ENCODE peak calls at places on chromosomes 2 and 18, in ten cellular contexts. One of them, this sample, is unnamed.
A peak's percentile ranks its signal among the peaks of the same experiment; 100 is the strongest.

GRCh38 chr18:48409591-48410094 is 460 bp upstream of the ZBTB7C start:
- DNase-seq in hepatocyte: peak; percentile 40
- DNase-seq in right cardiac atrium: peak; percentile 55
- DNase-seq in cardiac fibroblast: peak; percentile 8
- DNase-seq in Jurkat, Clone E6-1: no peak
- DNase-seq in left lung: peak; percentile 83
- DNase-seq in upper lobe of left lung: peak; percentile 52
- DNase-seq in transverse colon: no peak
- DNase-seq in tibial artery: peak; percentile 82
- DNase-seq in DND-41: no peak
- DNase-seq in this sample: no peak

GRCh38 chr2:229111744-229112143 is 159.3 kb downstream of the PID1 start:
- DNase-seq in hepatocyte: no peak
- DNase-seq in right cardiac atrium: no peak
- DNase-seq in cardiac fibroblast: no peak
- DNase-seq in Jurkat, Clone E6-1: no peak
- DNase-seq in left lung: no peak
- DNase-seq in upper lobe of left lung: no peak
- DNase-seq in transverse colon: no peak
- DNase-seq in tibial artery: no peak
- DNase-seq in DND-41: no peak
- DNase-seq in this sample: no peak

GRCh38 chr2:16727256-16727655 is 61.6 kb upstream of the CYRIA start:
- DNase-seq in hepatocyte: no peak
- DNase-seq in right cardiac atrium: no peak
- DNase-seq in cardiac fibroblast: peak; percentile 54
- DNase-seq in Jurkat, Clone E6-1: no peak
- DNase-seq in left lung: no peak
- DNase-seq in upper lobe of left lung: no peak
- DNase-seq in transverse colon: no peak
- DNase-seq in tibial artery: peak; percentile 66
- DNase-seq in DND-41: no peak
- DNase-seq in this sample: no peak

GRCh38 chr2:45439788-45440773 is 171.0 kb downstream of the SRBD1 start:
- DNase-seq in hepatocyte: no peak
- DNase-seq in right cardiac atrium: no peak
- DNase-seq in cardiac fibroblast: peak; percentile 36
- DNase-seq in Jurkat, Clone E6-1: no peak
- DNase-seq in left lung: no peak
- DNase-seq in upper lobe of left lung: no peak
- DNase-seq in transverse colon: no peak
- DNase-seq in tibial artery: no peak
- DNase-seq in DND-41: no peak
- DNase-seq in this sample: peak; percentile 53

GRCh38 chr2:141392517-141393213 is 738.2 kb downstream of the LRP1B start:
- DNase-seq in hepatocyte: peak; percentile 25
- DNase-seq in right cardiac atrium: no peak
- DNase-seq in cardiac fibroblast: peak; percentile 87
- DNase-seq in Jurkat, Clone E6-1: no peak
- DNase-seq in left lung: no peak
- DNase-seq in upper lobe of left lung: no peak
- DNase-seq in transverse colon: no peak
- DNase-seq in tibial artery: no peak
- DNase-seq in DND-41: no peak
- DNase-seq in this sample: peak; percentile 48

GRCh38 chr2:121075006-121075545 is 209.9 kb downstream of the TFCP2L1 start:
- DNase-seq in hepatocyte: peak; percentile 64
- DNase-seq in right cardiac atrium: peak; percentile 39
- DNase-seq in cardiac fibroblast: peak; percentile 89
- DNase-seq in Jurkat, Clone E6-1: peak; percentile 79
- DNase-seq in left lung: peak; percentile 55
- DNase-seq in upper lobe of left lung: no peak
- DNase-seq in transverse colon: peak; percentile 18
- DNase-seq in tibial artery: no peak
- DNase-seq in DND-41: peak; percentile 68
- DNase-seq in this sample: peak; percentile 85

GRCh38 chr2:38095655-38095995 is 19.7 kb upstream of the CYP1B1 start:
- DNase-seq in hepatocyte: no peak
- DNase-seq in right cardiac atrium: no peak
- DNase-seq in cardiac fibroblast: no peak
- DNase-seq in Jurkat, Clone E6-1: no peak
- DNase-seq in left lung: no peak
- DNase-seq in upper lobe of left lung: no peak
- DNase-seq in transverse colon: no peak
- DNase-seq in tibial artery: no peak
- DNase-seq in DND-41: no peak
- DNase-seq in this sample: no peak

GRCh38 chr18:6807504-6808257 is 78.2 kb downstream of the ARHGAP28 start:
- DNase-seq in hepatocyte: no peak
- DNase-seq in right cardiac atrium: no peak
- DNase-seq in cardiac fibroblast: no peak
- DNase-seq in Jurkat, Clone E6-1: no peak
- DNase-seq in left lung: no peak
- DNase-seq in upper lobe of left lung: no peak
- DNase-seq in transverse colon: no peak
- DNase-seq in tibial artery: no peak
- DNase-seq in DND-41: no peak
- DNase-seq in this sample: no peak

GRCh38 chr18:23487738-23488625 is 15.3 kb upstream of the RMC1 start:
- DNase-seq in hepatocyte: peak; percentile 32
- DNase-seq in right cardiac atrium: peak; percentile 24
- DNase-seq in cardiac fibroblast: peak; percentile 26
- DNase-seq in Jurkat, Clone E6-1: no peak
- DNase-seq in left lung: peak; percentile 81
- DNase-seq in upper lobe of left lung: peak; percentile 69
- DNase-seq in transverse colon: peak; percentile 23
- DNase-seq in tibial artery: peak; percentile 74
- DNase-seq in DND-41: no peak
- DNase-seq in this sample: no peak

GRCh38 chr2:219272351-219272750 is 6.8 kb upstream of the DNAJB2 start:
- DNase-seq in hepatocyte: no peak
- DNase-seq in right cardiac atrium: no peak
- DNase-seq in cardiac fibroblast: no peak
- DNase-seq in Jurkat, Clone E6-1: no peak
- DNase-seq in left lung: no peak
- DNase-seq in upper lobe of left lung: no peak
- DNase-seq in transverse colon: no peak
- DNase-seq in tibial artery: no peak
- DNase-seq in DND-41: no peak
- DNase-seq in this sample: no peak

GRCh38 chr2:219272995-219273394 is 6.2 kb upstream of the DNAJB2 start:
- DNase-seq in hepatocyte: no peak
- DNase-seq in right cardiac atrium: no peak
- DNase-seq in cardiac fibroblast: no peak
- DNase-seq in Jurkat, Clone E6-1: no peak
- DNase-seq in left lung: no peak
- DNase-seq in upper lobe of left lung: no peak
- DNase-seq in transverse colon: no peak
- DNase-seq in tibial artery: no peak
- DNase-seq in DND-41: no peak
- DNase-seq in this sample: no peak

GRCh38 chr2:219271021-219271420 is 8.1 kb upstream of the DNAJB2 start:
- DNase-seq in hepatocyte: no peak
- DNase-seq in right cardiac atrium: no peak
- DNase-seq in cardiac fibroblast: no peak
- DNase-seq in Jurkat, Clone E6-1: no peak
- DNase-seq in left lung: no peak
- DNase-seq in upper lobe of left lung: no peak
- DNase-seq in transverse colon: no peak
- DNase-seq in tibial artery: no peak
- DNase-seq in DND-41: no peak
- DNase-seq in this sample: no peak

GRCh38 chr2:219274392-219274921 is 4.7 kb upstream of the DNAJB2 start:
- DNase-seq in hepatocyte: peak; percentile 77
- DNase-seq in right cardiac atrium: no peak
- DNase-seq in cardiac fibroblast: peak; percentile 70
- DNase-seq in Jurkat, Clone E6-1: no peak
- DNase-seq in left lung: no peak
- DNase-seq in upper lobe of left lung: peak; percentile 46
- DNase-seq in transverse colon: no peak
- DNase-seq in tibial artery: no peak
- DNase-seq in DND-41: no peak
- DNase-seq in this sample: peak; percentile 87

GRCh38 chr2:219273887-219274391 is 5.2 kb upstream of the DNAJB2 start:
- DNase-seq in hepatocyte: no peak
- DNase-seq in right cardiac atrium: no peak
- DNase-seq in cardiac fibroblast: no peak
- DNase-seq in Jurkat, Clone E6-1: no peak
- DNase-seq in left lung: no peak
- DNase-seq in upper lobe of left lung: no peak
- DNase-seq in transverse colon: no peak
- DNase-seq in tibial artery: no peak
- DNase-seq in DND-41: no peak
- DNase-seq in this sample: no peak
- H3K4me3 ChIP-seq in hepatocyte: no peak overlapping the region
- H3K4me3 ChIP-seq in right cardiac atrium: no peak overlapping the region
- H3K4me3 ChIP-seq in cardiac fibroblast: no peak overlapping the region
- H3K4me3 ChIP-seq in Jurkat, Clone E6-1: no peak overlapping the region
- H3K4me3 ChIP-seq in left lung: no peak overlapping the region
- H3K4me3 ChIP-seq in upper lobe of left lung: no peak overlapping the region
- H3K4me3 ChIP-seq in transverse colon: no peak overlapping the region
- H3K4me3 ChIP-seq in tibial artery: no peak overlapping the region
- H3K4me3 ChIP-seq in DND-41: no peak overlapping the region
- H3K4me3 ChIP-seq in this sample: no peak overlapping the region

GRCh38 chr2:69933839-69934613 is 19.1 kb downstream of the MXD1 start:
- DNase-seq in hepatocyte: peak; percentile 78
- DNase-seq in right cardiac atrium: peak; percentile 58
- DNase-seq in cardiac fibroblast: peak; percentile 90
- DNase-seq in Jurkat, Clone E6-1: no peak
- DNase-seq in left lung: no peak
- DNase-seq in upper lobe of left lung: peak; percentile 65
- DNase-seq in transverse colon: no peak
- DNase-seq in tibial artery: no peak
- DNase-seq in DND-41: no peak
- DNase-seq in this sample: peak; percentile 80

GRCh38 chr2:69931832-69932595 is 17.1 kb downstream of the MXD1 start:
- DNase-seq in hepatocyte: no peak
- DNase-seq in right cardiac atrium: no peak
- DNase-seq in cardiac fibroblast: no peak
- DNase-seq in Jurkat, Clone E6-1: no peak
- DNase-seq in left lung: no peak
- DNase-seq in upper lobe of left lung: no peak
- DNase-seq in transverse colon: no peak
- DNase-seq in tibial artery: no peak
- DNase-seq in DND-41: no peak
- DNase-seq in this sample: no peak

GRCh38 chr2:69932596-69932922 is 17.6 kb downstream of the MXD1 start:
- DNase-seq in hepatocyte: no peak
- DNase-seq in right cardiac atrium: no peak
- DNase-seq in cardiac fibroblast: no peak
- DNase-seq in Jurkat, Clone E6-1: no peak
- DNase-seq in left lung: no peak
- DNase-seq in upper lobe of left lung: no peak
- DNase-seq in transverse colon: no peak
- DNase-seq in tibial artery: no peak
- DNase-seq in DND-41: no peak
- DNase-seq in this sample: no peak

GRCh38 chr2:69934614-69934908 is 19.7 kb downstream of the MXD1 start:
- DNase-seq in hepatocyte: no peak
- DNase-seq in right cardiac atrium: no peak
- DNase-seq in cardiac fibroblast: no peak
- DNase-seq in Jurkat, Clone E6-1: no peak
- DNase-seq in left lung: no peak
- DNase-seq in upper lobe of left lung: no peak
- DNase-seq in transverse colon: no peak
- DNase-seq in tibial artery: no peak
- DNase-seq in DND-41: no peak
- DNase-seq in this sample: no peak

GRCh38 chr2:69933254-69933828 is 18.4 kb downstream of the MXD1 start:
- DNase-seq in hepatocyte: no peak
- DNase-seq in right cardiac atrium: no peak
- DNase-seq in cardiac fibroblast: peak; percentile 24
- DNase-seq in Jurkat, Clone E6-1: no peak
- DNase-seq in left lung: no peak
- DNase-seq in upper lobe of left lung: peak; percentile 68
- DNase-seq in transverse colon: no peak
- DNase-seq in tibial artery: no peak
- DNase-seq in DND-41: no peak
- DNase-seq in this sample: no peak
- H3K4me3 ChIP-seq in hepatocyte: no peak overlapping the region
- H3K4me3 ChIP-seq in right cardiac atrium: no peak overlapping the region
- H3K4me3 ChIP-seq in cardiac fibroblast: no peak overlapping the region
- H3K4me3 ChIP-seq in Jurkat, Clone E6-1: no peak overlapping the region
- H3K4me3 ChIP-seq in left lung: no peak overlapping the region
- H3K4me3 ChIP-seq in upper lobe of left lung: no peak overlapping the region
- H3K4me3 ChIP-seq in transverse colon: no peak overlapping the region
- H3K4me3 ChIP-seq in tibial artery: no peak overlapping the region
- H3K4me3 ChIP-seq in DND-41: no peak overlapping the region
- H3K4me3 ChIP-seq in this sample: no peak overlapping the region

GRCh38 chr2:33476793-33477190 is 343 bp downstream of the RASGRP3 start:
- DNase-seq in hepatocyte: no peak
- DNase-seq in right cardiac atrium: no peak
- DNase-seq in cardiac fibroblast: no peak
- DNase-seq in Jurkat, Clone E6-1: no peak
- DNase-seq in left lung: no peak
- DNase-seq in upper lobe of left lung: no peak
- DNase-seq in transverse colon: no peak
- DNase-seq in tibial artery: no peak
- DNase-seq in DND-41: no peak
- DNase-seq in this sample: no peak
- H3K4me3 ChIP-seq in hepatocyte: peak overlapping the region; percentile 3
- H3K4me3 ChIP-seq in right cardiac atrium: peak overlapping the region; percentile 70
- H3K4me3 ChIP-seq in cardiac fibroblast: peak overlapping the region; percentile 53
- H3K4me3 ChIP-seq in Jurkat, Clone E6-1: peak overlapping the region; percentile 62
- H3K4me3 ChIP-seq in left lung: no peak overlapping the region
- H3K4me3 ChIP-seq in upper lobe of left lung: peak overlapping the region; percentile 60
- H3K4me3 ChIP-seq in transverse colon: peak overlapping the region; percentile 46
- H3K4me3 ChIP-seq in tibial artery: peak overlapping the region; percentile 60
- H3K4me3 ChIP-seq in DND-41: peak overlapping the region; percentile 34
- H3K4me3 ChIP-seq in this sample: peak overlapping the region; percentile 79

GRCh38 chr2:36358317-36358659 is 2.7 kb downstream of the CRIM1 start:
- DNase-seq in hepatocyte: no peak
- DNase-seq in right cardiac atrium: no peak
- DNase-seq in cardiac fibroblast: peak; percentile 79
- DNase-seq in Jurkat, Clone E6-1: no peak
- DNase-seq in left lung: no peak
- DNase-seq in upper lobe of left lung: no peak
- DNase-seq in transverse colon: no peak
- DNase-seq in tibial artery: no peak
- DNase-seq in DND-41: no peak
- DNase-seq in this sample: peak; percentile 89

GRCh38 chr2:36360063-36360462 is 4.5 kb downstream of the CRIM1 start:
- DNase-seq in hepatocyte: no peak
- DNase-seq in right cardiac atrium: no peak
- DNase-seq in cardiac fibroblast: no peak
- DNase-seq in Jurkat, Clone E6-1: no peak
- DNase-seq in left lung: no peak
- DNase-seq in upper lobe of left lung: no peak
- DNase-seq in transverse colon: no peak
- DNase-seq in tibial artery: no peak
- DNase-seq in DND-41: no peak
- DNase-seq in this sample: no peak

GRCh38 chr2:36360834-36361233 is 5.3 kb downstream of the CRIM1 start:
- DNase-seq in hepatocyte: no peak
- DNase-seq in right cardiac atrium: no peak
- DNase-seq in cardiac fibroblast: no peak
- DNase-seq in Jurkat, Clone E6-1: no peak
- DNase-seq in left lung: no peak
- DNase-seq in upper lobe of left lung: no peak
- DNase-seq in transverse colon: no peak
- DNase-seq in tibial artery: no peak
- DNase-seq in DND-41: no peak
- DNase-seq in this sample: no peak

GRCh38 chr2:36357506-36358316 is 2.1 kb downstream of the CRIM1 start:
- DNase-seq in hepatocyte: peak; percentile 73
- DNase-seq in right cardiac atrium: peak; percentile 35
- DNase-seq in cardiac fibroblast: peak; percentile 86
- DNase-seq in Jurkat, Clone E6-1: no peak
- DNase-seq in left lung: peak; percentile 68
- DNase-seq in upper lobe of left lung: peak; percentile 33
- DNase-seq in transverse colon: peak; percentile 57
- DNase-seq in tibial artery: peak; percentile 77
- DNase-seq in DND-41: no peak
- DNase-seq in this sample: peak; percentile 80

GRCh38 chr2:36359006-36359580 is 3.5 kb downstream of the CRIM1 start:
- DNase-seq in hepatocyte: no peak
- DNase-seq in right cardiac atrium: no peak
- DNase-seq in cardiac fibroblast: peak; percentile 41
- DNase-seq in Jurkat, Clone E6-1: no peak
- DNase-seq in left lung: no peak
- DNase-seq in upper lobe of left lung: no peak
- DNase-seq in transverse colon: no peak
- DNase-seq in tibial artery: no peak
- DNase-seq in DND-41: no peak
- DNase-seq in this sample: no peak
- H3K4me3 ChIP-seq in hepatocyte: no peak overlapping the region
- H3K4me3 ChIP-seq in right cardiac atrium: peak overlapping the region; percentile 97
- H3K4me3 ChIP-seq in cardiac fibroblast: peak overlapping the region; percentile 88
- H3K4me3 ChIP-seq in Jurkat, Clone E6-1: no peak overlapping the region
- H3K4me3 ChIP-seq in left lung: no peak overlapping the region
- H3K4me3 ChIP-seq in upper lobe of left lung: peak overlapping the region; percentile 1
- H3K4me3 ChIP-seq in transverse colon: peak overlapping the region; percentile 70
- H3K4me3 ChIP-seq in tibial artery: peak overlapping the region; percentile 94
- H3K4me3 ChIP-seq in DND-41: no peak overlapping the region
- H3K4me3 ChIP-seq in this sample: peak overlapping the region; percentile 93